ENCODE peak calls at places on chromosome 20, in four cellular contexts. A is fibroblast of lung, Y is A549, N is neuronal stem cell. E is an unnamed sample.

GRCh38 chr20:40961686-40962640 is 66.7 kb upstream of the TOP1 start:
- DNase-seq in A (peak; percentile 38), Y (no peak), N (no peak), E (no peak)

GRCh38 chr20:35226775-35227681 is 538 bp downstream of the MMP24 start:
- DNase-seq in A (peak; percentile 56), Y (peak; percentile 49), N (peak; percentile 72), E (peak; percentile 51)

GRCh38 chr20:22743426-22743825 is 159.1 kb upstream of the FOXA2 start:
- DNase-seq in A (no peak), Y (no peak), N (no peak), E (no peak)

GRCh38 chr20:12966468-12967085 is 42.2 kb upstream of the SPTLC3 start:
- DNase-seq in A (peak; percentile 42), Y (peak; percentile 61), N (no peak), E (no peak)

GRCh38 chr20:38645318-38645717 is 43.7 kb downstream of the ARHGAP40 start:
- DNase-seq in A (no peak), Y (no peak), N (no peak), E (no peak)

GRCh38 chr20:39080326-39080725 is 118.2 kb downstream of the DHX35 start:
- DNase-seq in A (no peak), Y (no peak), N (no peak), E (no peak)

GRCh38 chr20:33209789-33210188 is 7.4 kb upstream of the BPIFA3 start:
- DNase-seq in A (peak; percentile 50), Y (peak; percentile 43), N (peak; percentile 85), E (peak; percentile 35)

GRCh38 chr20:14401479-14402138 is 64.2 kb upstream of the FLRT3 start:
- DNase-seq in A (no peak), Y (no peak), N (peak; percentile 23), E (no peak)

GRCh38 chr20:22763257-22763906 is 179.0 kb upstream of the FOXA2 start:
- DNase-seq in A (no peak), Y (peak; percentile 84), N (no peak), E (peak; percentile 92)

GRCh38 chr20:21513881-21514540 is at the start of gene NKX2-2:
- DNase-seq in A (peak; percentile 56), Y (no peak), N (no peak), E (no peak)

GRCh38 chr20:61295249-61295648 is 43.2 kb downstream of the CDH4 start:
- DNase-seq in A (peak; percentile 28), Y (no peak), N (no peak), E (no peak)

GRCh38 chr20:272718-273117 is 15.2 kb downstream of the DEFB132 start:
- DNase-seq in A (no peak), Y (no peak), N (no peak), E (no peak)

GRCh38 chr20:56014998-56015397 is 9.7 kb upstream of the CBLN4 start:
- DNase-seq in A (no peak), Y (no peak), N (no peak), E (no peak)

GRCh38 chr20:4045741-4046140 is 30.4 kb upstream of the RNF24 start:
- DNase-seq in A (peak; percentile 83), Y (no peak), N (no peak), E (peak; percentile 37)

GRCh38 chr20:6122873-6123649 is at the start of gene FERMT1:
- DNase-seq in A (peak; percentile 69), Y (peak; percentile 89), N (peak; percentile 44), E (peak; percentile 91)

GRCh38 chr20:29410805-29411457 is 1846.5 kb upstream of the DEFB115 start:
- DNase-seq in A (no peak), Y (no peak), N (no peak), E (no peak)

GRCh38 chr20:64130876-64131275 is 23.5 kb upstream of the NPBWR2 start:
- DNase-seq in A (no peak), Y (no peak), N (no peak), E (no peak)

GRCh38 chr20:14956538-14956937 is 619.1 kb upstream of the FLRT3 start:
- DNase-seq in A (no peak), Y (no peak), N (no peak), E (no peak)

GRCh38 chr20:48627737-48628128 is 200.1 kb downstream of the PREX1 start:
- DNase-seq in A (no peak), Y (no peak), N (no peak), E (no peak)

GRCh38 chr20:4901031-4901818 is 100.1 kb downstream of the SLC23A2 start:
- DNase-seq in A (no peak), Y (no peak), N (no peak), E (peak; percentile 48)

GRCh38 chr20:48773837-48774418 is 53.9 kb downstream of the PREX1 start:
- DNase-seq in A (peak; percentile 40), Y (no peak), N (no peak), E (no peak)

GRCh38 chr20:3239026-3239866 is at the start of gene SLC4A11:
- DNase-seq in A (peak; percentile 61), Y (peak; percentile 80), N (peak; percentile 31), E (peak; percentile 75)

GRCh38 chr20:8875586-8875985 is 193.3 kb upstream of the PLCB4 start:
- DNase-seq in A (no peak), Y (no peak), N (no peak), E (no peak)

GRCh38 chr20:19824861-19825260 is 66.8 kb downstream of the RIN2 start:
- DNase-seq in A (no peak), Y (no peak), N (no peak), E (no peak)

GRCh38 chr20:401682-402495 is 6.2 kb upstream of the RBCK1 start:
- DNase-seq in A (peak; percentile 48), Y (peak; percentile 100), N (no peak), E (peak; percentile 87)

GRCh38 chr20:41649489-41649888 is 31.3 kb upstream of the CHD6 start:
- DNase-seq in A (no peak), Y (no peak), N (no peak), E (no peak)

GRCh38 chr20:53789913-53790675 is 196.5 kb upstream of the ZNF217 start:
- DNase-seq in A (no peak), Y (no peak), N (no peak), E (no peak)
- H3K4me2 ChIP-seq in A (no peak overlapping the region), Y (peak overlapping the region; percentile 49), N (no peak overlapping the region), E (peak overlapping the region; percentile 13)

GRCh38 chr20:17735206-17735804 is 35.5 kb downstream of the BANF2 start:
- DNase-seq in A (peak; percentile 90), Y (no peak), N (no peak), E (no peak)
- H3K4me2 ChIP-seq in A (no peak overlapping the region), Y (no peak overlapping the region), N (no peak overlapping the region), E (no peak overlapping the region)

DNA sequence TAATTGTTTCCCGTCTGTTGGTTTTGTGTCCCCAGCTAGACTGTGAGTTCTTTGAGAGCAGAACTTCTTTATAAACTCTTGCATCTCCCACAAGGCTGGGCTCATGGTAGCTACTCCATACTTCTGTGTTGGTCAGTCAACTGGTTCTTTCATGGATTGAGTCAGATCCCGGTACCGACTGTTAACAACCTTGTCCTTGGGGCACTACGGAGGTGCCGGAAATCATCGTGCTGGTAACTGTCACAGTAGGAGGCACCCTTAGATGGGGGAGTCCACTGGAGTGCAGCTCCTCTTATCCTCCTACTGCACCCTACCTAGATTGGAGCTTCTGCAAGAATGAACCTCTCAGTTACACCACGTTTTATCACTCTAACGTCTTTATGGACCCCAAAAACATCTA is 8.6 kb upstream of the STX16 start:
- DNase-seq in A (no peak), Y (no peak), N (no peak), E (no peak)
- H3K4me2 ChIP-seq in A (no peak overlapping the region), Y (no peak overlapping the region), N (no peak overlapping the region), E (no peak overlapping the region)

DNA sequence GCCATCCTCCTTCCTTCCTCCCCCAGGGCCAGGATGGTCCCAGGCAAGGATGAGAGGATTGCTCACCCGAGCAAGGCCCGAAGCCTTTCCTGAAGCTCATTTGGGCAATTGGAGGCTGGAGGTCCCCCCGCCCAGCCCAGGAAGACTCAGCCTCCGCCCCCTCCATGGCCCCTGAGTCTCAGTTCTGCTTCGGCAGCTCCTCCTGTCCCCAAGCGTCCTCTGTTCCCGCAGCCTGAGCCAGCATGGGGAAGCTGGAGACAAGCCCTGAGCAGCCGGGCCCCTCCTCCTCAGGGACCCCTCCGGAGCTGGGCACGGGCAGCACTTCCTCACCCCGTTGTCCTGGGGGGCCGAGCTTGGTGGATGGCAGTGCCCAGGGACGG is 26.0 kb downstream of the SLC17A9 start:
- DNase-seq in A (no peak), Y (no peak), N (no peak), E (no peak)
- H3K4me2 ChIP-seq in A (no peak overlapping the region), Y (no peak overlapping the region), N (no peak overlapping the region), E (no peak overlapping the region)

GRCh38 chr20:36854343-36855240 is 21.3 kb upstream of the TLDC2 start:
- DNase-seq in A (no peak), Y (peak; percentile 67), N (no peak), E (no peak)
- H3K4me2 ChIP-seq in A (peak overlapping the region; percentile 11), Y (peak overlapping the region; percentile 76), N (no peak overlapping the region), E (no peak overlapping the region)

E was measured in PC-9.